ENCODE peak calls at places on chromosomes 12 and 14, in seven cellular contexts. One of them, this sample, is unnamed.

GRCh38 chr14:105305350-105305749 is 4.5 kb upstream of the BRF1 start:
- DNase-seq in nephron progenitor cell: no peak
- DNase-seq in T-helper 1 cell: no peak
- DNase-seq in fibroblast of pulmonary artery: no peak
- DNase-seq in suprapubic skin: no peak
- DNase-seq in HTR-8/SVneo: no peak
- DNase-seq in NCI-H146: no peak
- DNase-seq in this sample: no peak

GRCh38 chr14:59771577-59771976 is 99.0 kb downstream of the RTN1 start:
- DNase-seq in nephron progenitor cell: no peak
- DNase-seq in T-helper 1 cell: no peak
- DNase-seq in fibroblast of pulmonary artery: peak; percentile 85
- DNase-seq in suprapubic skin: no peak
- DNase-seq in HTR-8/SVneo: no peak
- DNase-seq in NCI-H146: peak; percentile 64
- DNase-seq in this sample: peak; percentile 45

GRCh38 chr14:68683326-68683725 is 109.5 kb downstream of the ZFP36L1 start:
- DNase-seq in nephron progenitor cell: no peak
- DNase-seq in T-helper 1 cell: no peak
- DNase-seq in fibroblast of pulmonary artery: no peak
- DNase-seq in suprapubic skin: no peak
- DNase-seq in HTR-8/SVneo: no peak
- DNase-seq in NCI-H146: no peak
- DNase-seq in this sample: peak; percentile 40

GRCh38 chr14:97267509-97267908 is 470.3 kb downstream of the VRK1 start:
- DNase-seq in nephron progenitor cell: no peak
- DNase-seq in T-helper 1 cell: no peak
- DNase-seq in fibroblast of pulmonary artery: no peak
- DNase-seq in suprapubic skin: no peak
- DNase-seq in HTR-8/SVneo: no peak
- DNase-seq in NCI-H146: no peak
- DNase-seq in this sample: peak; percentile 13

GRCh38 chr14:75295061-75295461 is 16.4 kb downstream of the FOS start:
- DNase-seq in nephron progenitor cell: peak; percentile 63
- DNase-seq in T-helper 1 cell: no peak
- DNase-seq in fibroblast of pulmonary artery: peak; percentile 85
- DNase-seq in suprapubic skin: peak; percentile 90
- DNase-seq in HTR-8/SVneo: peak; percentile 83
- DNase-seq in NCI-H146: no peak
- DNase-seq in this sample: peak; percentile 75

GRCh38 chr12:57881035-57881973 is 34.8 kb upstream of the CTDSP2 start:
- DNase-seq in nephron progenitor cell: no peak
- DNase-seq in T-helper 1 cell: no peak
- DNase-seq in fibroblast of pulmonary artery: no peak
- DNase-seq in suprapubic skin: peak; percentile 31
- DNase-seq in HTR-8/SVneo: no peak
- DNase-seq in NCI-H146: no peak
- DNase-seq in this sample: no peak

GRCh38 chr14:88437659-88438058 is 52.2 kb downstream of the SPATA7 start:
- DNase-seq in nephron progenitor cell: no peak
- DNase-seq in T-helper 1 cell: no peak
- DNase-seq in fibroblast of pulmonary artery: peak; percentile 3
- DNase-seq in suprapubic skin: no peak
- DNase-seq in HTR-8/SVneo: no peak
- DNase-seq in NCI-H146: no peak
- DNase-seq in this sample: no peak

GRCh38 chr14:74015965-74016364 is 3.1 kb downstream of the ENTPD5 start:
- DNase-seq in nephron progenitor cell: no peak
- DNase-seq in T-helper 1 cell: no peak
- DNase-seq in fibroblast of pulmonary artery: peak; percentile 21
- DNase-seq in suprapubic skin: no peak
- DNase-seq in HTR-8/SVneo: no peak
- DNase-seq in NCI-H146: no peak
- DNase-seq in this sample: no peak

GRCh38 chr12:40010899-40011774 is 94.7 kb downstream of the SLC2A13 start:
- DNase-seq in nephron progenitor cell: peak; percentile 38
- DNase-seq in T-helper 1 cell: peak; percentile 10
- DNase-seq in fibroblast of pulmonary artery: peak; percentile 85
- DNase-seq in suprapubic skin: no peak
- DNase-seq in HTR-8/SVneo: peak; percentile 10
- DNase-seq in NCI-H146: peak; percentile 33
- DNase-seq in this sample: peak; percentile 83

GRCh38 chr14:24074625-24075484 is 3.5 kb downstream of the CPNE6 start:
- DNase-seq in nephron progenitor cell: no peak
- DNase-seq in T-helper 1 cell: no peak
- DNase-seq in fibroblast of pulmonary artery: no peak
- DNase-seq in suprapubic skin: no peak
- DNase-seq in HTR-8/SVneo: no peak
- DNase-seq in NCI-H146: peak; percentile 18
- DNase-seq in this sample: no peak

GRCh38 chr12:124512667-124513296 is 54.6 kb downstream of the NCOR2 start:
- DNase-seq in nephron progenitor cell: no peak
- DNase-seq in T-helper 1 cell: no peak
- DNase-seq in fibroblast of pulmonary artery: peak; percentile 98
- DNase-seq in suprapubic skin: peak; percentile 94
- DNase-seq in HTR-8/SVneo: peak; percentile 79
- DNase-seq in NCI-H146: peak; percentile 81
- DNase-seq in this sample: peak; percentile 99

GRCh38 chr14:91038439-91038838 is 22.0 kb downstream of the RPS6KA5 start:
- DNase-seq in nephron progenitor cell: no peak
- DNase-seq in T-helper 1 cell: no peak
- DNase-seq in fibroblast of pulmonary artery: peak; percentile 51
- DNase-seq in suprapubic skin: no peak
- DNase-seq in HTR-8/SVneo: no peak
- DNase-seq in NCI-H146: no peak
- DNase-seq in this sample: peak; percentile 84

GRCh38 chr14:76770521-76771431 is 9.5 kb downstream of the VASH1 start:
- DNase-seq in nephron progenitor cell: no peak
- DNase-seq in T-helper 1 cell: no peak
- DNase-seq in fibroblast of pulmonary artery: no peak
- DNase-seq in suprapubic skin: no peak
- DNase-seq in HTR-8/SVneo: no peak
- DNase-seq in NCI-H146: no peak
- DNase-seq in this sample: no peak

GRCh38 chr12:1593232-1594044 is 943 bp downstream of the FBXL14 start:
- DNase-seq in nephron progenitor cell: peak; percentile 46
- DNase-seq in T-helper 1 cell: peak; percentile 43
- DNase-seq in fibroblast of pulmonary artery: peak; percentile 28
- DNase-seq in suprapubic skin: peak; percentile 74
- DNase-seq in HTR-8/SVneo: peak; percentile 53
- DNase-seq in NCI-H146: peak; percentile 79
- DNase-seq in this sample: peak; percentile 42

GRCh38 chr14:63928744-63929174 is 76.0 kb downstream of the SYNE2 start:
- DNase-seq in nephron progenitor cell: no peak
- DNase-seq in T-helper 1 cell: no peak
- DNase-seq in fibroblast of pulmonary artery: peak; percentile 86
- DNase-seq in suprapubic skin: no peak
- DNase-seq in HTR-8/SVneo: no peak
- DNase-seq in NCI-H146: peak; percentile 45
- DNase-seq in this sample: no peak

GRCh38 chr12:116537149-116537904 is 21.9 kb upstream of the MAP1LC3B2 start:
- DNase-seq in nephron progenitor cell: no peak
- DNase-seq in T-helper 1 cell: no peak
- DNase-seq in fibroblast of pulmonary artery: no peak
- DNase-seq in suprapubic skin: no peak
- DNase-seq in HTR-8/SVneo: no peak
- DNase-seq in NCI-H146: no peak
- DNase-seq in this sample: no peak

GRCh38 chr12:15208871-15209656 is 12.2 kb downstream of the RERG start:
- DNase-seq in nephron progenitor cell: no peak
- DNase-seq in T-helper 1 cell: no peak
- DNase-seq in fibroblast of pulmonary artery: peak; percentile 71
- DNase-seq in suprapubic skin: no peak
- DNase-seq in HTR-8/SVneo: no peak
- DNase-seq in NCI-H146: no peak
- DNase-seq in this sample: peak; percentile 42

GRCh38 chr12:39442895-39443703 is at the start of gene KIF21A:
- DNase-seq in nephron progenitor cell: peak; percentile 89
- DNase-seq in T-helper 1 cell: peak; percentile 82
- DNase-seq in fibroblast of pulmonary artery: peak; percentile 94
- DNase-seq in suprapubic skin: peak; percentile 90
- DNase-seq in HTR-8/SVneo: peak; percentile 69
- DNase-seq in NCI-H146: peak; percentile 95
- DNase-seq in this sample: peak; percentile 95

GRCh38 chr12:119456824-119457223 is 122.3 kb downstream of the CCDC60 start:
- DNase-seq in nephron progenitor cell: no peak
- DNase-seq in T-helper 1 cell: no peak
- DNase-seq in fibroblast of pulmonary artery: no peak
- DNase-seq in suprapubic skin: no peak
- DNase-seq in HTR-8/SVneo: no peak
- DNase-seq in NCI-H146: no peak
- DNase-seq in this sample: no peak

GRCh38 chr14:75279153-75279738 is 618 bp downstream of the FOS start:
- DNase-seq in nephron progenitor cell: peak; percentile 54
- DNase-seq in T-helper 1 cell: no peak
- DNase-seq in fibroblast of pulmonary artery: peak; percentile 75
- DNase-seq in suprapubic skin: peak; percentile 86
- DNase-seq in HTR-8/SVneo: no peak
- DNase-seq in NCI-H146: peak; percentile 12
- DNase-seq in this sample: no peak

GRCh38 chr14:20998674-20999366 is at the start of gene SLC39A2:
- DNase-seq in nephron progenitor cell: peak; percentile 42
- DNase-seq in T-helper 1 cell: no peak
- DNase-seq in fibroblast of pulmonary artery: peak; percentile 69
- DNase-seq in suprapubic skin: peak; percentile 83
- DNase-seq in HTR-8/SVneo: no peak
- DNase-seq in NCI-H146: no peak
- DNase-seq in this sample: peak; percentile 83

GRCh38 chr14:61461808-61462275 is 140.5 kb downstream of the PRKCH start:
- DNase-seq in nephron progenitor cell: peak; percentile 33
- DNase-seq in T-helper 1 cell: no peak
- DNase-seq in fibroblast of pulmonary artery: peak; percentile 89
- DNase-seq in suprapubic skin: no peak
- DNase-seq in HTR-8/SVneo: peak; percentile 98
- DNase-seq in NCI-H146: peak; percentile 44
- DNase-seq in this sample: peak; percentile 78

GRCh38 chr14:100806386-100806785 is 19.5 kb upstream of the MEG3 start:
- DNase-seq in nephron progenitor cell: no peak
- DNase-seq in T-helper 1 cell: no peak
- DNase-seq in fibroblast of pulmonary artery: no peak
- DNase-seq in suprapubic skin: no peak
- DNase-seq in HTR-8/SVneo: no peak
- DNase-seq in NCI-H146: no peak
- DNase-seq in this sample: no peak

GRCh38 chr12:67151891-67152290 is 117.3 kb upstream of the CAND1 start:
- DNase-seq in nephron progenitor cell: no peak
- DNase-seq in T-helper 1 cell: no peak
- DNase-seq in fibroblast of pulmonary artery: no peak
- DNase-seq in suprapubic skin: no peak
- DNase-seq in HTR-8/SVneo: no peak
- DNase-seq in NCI-H146: no peak
- DNase-seq in this sample: no peak

GRCh38 chr12:69655616-69656336 is 43.3 kb downstream of the BEST3 start:
- DNase-seq in nephron progenitor cell: no peak
- DNase-seq in T-helper 1 cell: no peak
- DNase-seq in fibroblast of pulmonary artery: peak; percentile 91
- DNase-seq in suprapubic skin: no peak
- DNase-seq in HTR-8/SVneo: peak; percentile 63
- DNase-seq in NCI-H146: no peak
- DNase-seq in this sample: peak; percentile 39

GRCh38 chr12:108826115-108826806 is 31.1 kb downstream of the SSH1 start:
- DNase-seq in nephron progenitor cell: no peak
- DNase-seq in T-helper 1 cell: no peak
- DNase-seq in fibroblast of pulmonary artery: peak; percentile 96
- DNase-seq in suprapubic skin: no peak
- DNase-seq in HTR-8/SVneo: peak; percentile 71
- DNase-seq in NCI-H146: no peak
- DNase-seq in this sample: no peak

GRCh38 chr14:56491299-56492285 is 88.0 kb upstream of the TMEM260 start:
- DNase-seq in nephron progenitor cell: peak; percentile 73
- DNase-seq in T-helper 1 cell: no peak
- DNase-seq in fibroblast of pulmonary artery: peak; percentile 71
- DNase-seq in suprapubic skin: no peak
- DNase-seq in HTR-8/SVneo: peak; percentile 79
- DNase-seq in NCI-H146: peak; percentile 75
- DNase-seq in this sample: peak; percentile 49

GRCh38 chr12:113889076-113889475 is 77.0 kb downstream of the RBM19 start:
- DNase-seq in nephron progenitor cell: no peak
- DNase-seq in T-helper 1 cell: no peak
- DNase-seq in fibroblast of pulmonary artery: no peak
- DNase-seq in suprapubic skin: no peak
- DNase-seq in HTR-8/SVneo: no peak
- DNase-seq in NCI-H146: no peak
- DNase-seq in this sample: no peak

GRCh38 chr14:21846227-21846885 is 172.7 kb upstream of the OR4E1 start:
- DNase-seq in nephron progenitor cell: peak; percentile 69
- DNase-seq in T-helper 1 cell: peak; percentile 30
- DNase-seq in fibroblast of pulmonary artery: no peak
- DNase-seq in suprapubic skin: no peak
- DNase-seq in HTR-8/SVneo: no peak
- DNase-seq in NCI-H146: no peak
- DNase-seq in this sample: peak; percentile 45

GRCh38 chr14:22570132-22570949 is 18.7 kb downstream of the DAD1 start:
- DNase-seq in nephron progenitor cell: peak; percentile 75
- DNase-seq in T-helper 1 cell: peak; percentile 64
- DNase-seq in fibroblast of pulmonary artery: peak; percentile 90
- DNase-seq in suprapubic skin: peak; percentile 83
- DNase-seq in HTR-8/SVneo: peak; percentile 57
- DNase-seq in NCI-H146: peak; percentile 71
- DNase-seq in this sample: peak; percentile 89

GRCh38 chr14:106491851-106492250 is 965.5 kb downstream of the TMEM121 start:
- DNase-seq in nephron progenitor cell: peak; percentile 2
- DNase-seq in T-helper 1 cell: no peak
- DNase-seq in fibroblast of pulmonary artery: no peak
- DNase-seq in suprapubic skin: no peak
- DNase-seq in HTR-8/SVneo: no peak
- DNase-seq in NCI-H146: peak; percentile 24
- DNase-seq in this sample: peak; percentile 23

This sample was measured in MCF 10A.